ENCODE peak calls at places on chromosomes 6 and 20, in four cellular contexts. H is fibroblast of lung, N is fibroblast of the aortic adventitia, T is astrocyte of the spinal cord. Q is an unnamed sample.

GRCh38 chr6:20826378-20826777 is 292.1 kb downstream of the CDKAL1 start:
- DNase-seq in N (peak), H (peak), T (peak), Q (peak)

GRCh38 chr6:157538698-157539097 is 157.7 kb downstream of the ZDHHC14 start:
- DNase-seq in T (no peak), N (no peak), H (no peak), Q (no peak)

GRCh38 chr6:25050356-25050755 is 114.6 kb upstream of the RIPOR2 start:
- DNase-seq in H (peak), T (peak), N (peak), Q (peak)

GRCh38 chr6:108497883-108498282 is 62.8 kb upstream of the FOXO3 start:
- DNase-seq in T (peak), N (peak), H (peak), Q (peak)

GRCh38 chr6:165889636-165890403 is 226.8 kb upstream of the PDE10A start:
- DNase-seq in N (peak), H (peak), T (peak), Q (peak)

GRCh38 chr6:35686873-35687557 is 1.7 kb downstream of the FKBP5 start:
- DNase-seq in T (no peak), N (no peak), H (no peak), Q (no peak)

GRCh38 chr6:133641111-133641510 is 247.8 kb upstream of the TCF21 start:
- DNase-seq in N (no peak), H (peak), T (no peak), Q (no peak)

GRCh38 chr20:51044796-51045195 is 21.9 kb upstream of the KCNG1 start:
- DNase-seq in T (no peak), H (no peak), N (no peak), Q (no peak)

GRCh38 chr20:25230177-25230831 is 17.6 kb upstream of the PYGB start:
- DNase-seq in T (no peak), H (no peak), N (peak), Q (no peak)

GRCh38 chr6:116229287-116229913 is 24.5 kb downstream of the TSPYL4 start:
- DNase-seq in H (peak), N (peak), T (peak), Q (peak)

GRCh38 chr6:72905705-72906478 is 284.0 kb downstream of the KCNQ5 start:
- DNase-seq in N (no peak), T (no peak), H (no peak), Q (no peak)

GRCh38 chr20:324177-325042 is 942 bp upstream of the SOX12 start:
- DNase-seq in H (peak), T (peak), N (peak), Q (peak)

GRCh38 chr20:37401282-37401929 is 55.5 kb downstream of the SRC start:
- DNase-seq in H (no peak), T (no peak), N (no peak), Q (no peak)

GRCh38 chr6:41451515-41452163 is 94.5 kb upstream of the FOXP4 start:
- DNase-seq in H (no peak), N (peak), T (no peak), Q (peak)

GRCh38 chr6:132490024-132490423 is 22.9 kb downstream of the STX7 start:
- DNase-seq in N (peak), T (no peak), H (no peak), Q (peak)

GRCh38 chr6:105459884-105460283 is 57.0 kb upstream of the PREP start:
- DNase-seq in H (peak), T (peak), N (peak), Q (peak)

GRCh38 chr6:21263531-21264287 is 329.8 kb upstream of the SOX4 start:
- DNase-seq in N (no peak), H (peak), T (peak), Q (peak)

GRCh38 chr20:12199703-12200102 is 282.0 kb downstream of the BTBD3 start:
- DNase-seq in T (no peak), N (no peak), H (no peak), Q (no peak)
- H3K4me3 ChIP-seq in T (no peak), N (no peak), H (no peak), Q (no peak)

DNA sequence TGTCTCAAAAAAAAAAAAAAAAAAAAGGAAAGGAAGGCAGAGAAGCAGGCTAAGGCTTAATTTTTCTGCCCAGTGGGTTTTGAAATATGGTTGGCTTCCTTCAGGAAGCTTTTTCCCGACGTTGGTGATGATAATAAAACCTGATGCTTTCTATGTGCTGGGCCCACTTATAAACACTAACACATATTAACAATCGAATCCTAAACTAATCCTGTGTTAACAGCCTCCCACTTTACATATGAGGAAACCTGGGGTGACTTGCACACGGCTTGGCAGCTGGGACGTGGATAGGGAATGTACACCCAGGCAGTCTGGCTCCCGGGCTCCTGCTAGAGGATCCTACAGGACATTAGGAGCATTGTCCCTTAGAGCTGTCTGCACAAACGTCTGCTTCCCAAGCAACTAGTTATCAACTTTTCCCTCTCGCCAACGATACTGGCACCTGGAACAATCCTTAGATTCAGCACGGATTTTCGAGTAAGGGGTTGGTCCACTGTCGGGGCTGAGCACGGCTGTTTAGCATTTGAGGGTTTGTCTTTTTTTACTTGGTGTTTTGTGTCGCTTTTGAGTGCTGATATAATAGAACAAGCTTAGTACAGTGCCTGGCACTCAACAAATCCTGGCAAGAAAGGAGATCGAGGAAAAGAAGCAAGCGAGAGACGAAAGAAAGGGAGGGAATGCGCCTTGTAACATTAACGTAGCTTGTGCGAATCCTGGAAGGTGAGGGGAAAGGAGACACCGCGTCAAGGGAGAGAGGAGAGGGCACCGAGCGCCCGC is 622 bp upstream of the KIZ start:
- DNase-seq in T (no peak), H (peak), N (peak), Q (peak)
- TF ChIP-seq CTCF in T (no peak), H (no peak), N (peak), Q (peak)

DNA sequence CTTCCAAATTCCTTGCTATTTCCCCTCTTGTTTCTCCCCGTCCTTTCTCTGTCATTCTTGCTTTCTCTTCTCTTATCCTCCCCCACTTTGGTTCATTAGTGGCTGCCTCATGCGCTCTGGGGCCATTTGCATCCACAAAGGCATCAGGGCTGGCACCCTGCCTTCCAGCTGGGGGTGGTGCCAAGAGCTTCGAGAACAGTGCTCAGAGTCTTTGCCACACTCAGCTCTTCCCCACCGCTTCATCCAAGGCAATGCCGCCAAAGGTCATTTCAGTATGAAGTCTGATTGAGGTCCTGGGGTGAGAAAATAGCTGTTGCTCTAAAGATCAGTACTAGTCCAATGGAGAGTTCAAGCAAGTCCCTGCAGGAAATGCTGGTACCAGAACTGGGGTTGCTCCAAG is 22.7 kb downstream of the OLIG3 start:
- DNase-seq in N (no peak), T (no peak), H (no peak), Q (no peak)
- H3K4me3 ChIP-seq in N (no peak), T (no peak), H (no peak), Q (no peak)

GRCh38 chr20:38987777-38988176 is 25.6 kb downstream of the DHX35 start:
- DNase-seq in T (no peak), N (no peak), H (no peak), Q (no peak)

GRCh38 chr20:38990728-38991127 is 28.6 kb downstream of the DHX35 start:
- DNase-seq in H (no peak), N (no peak), T (no peak), Q (no peak)

GRCh38 chr20:38985603-38986170 is 23.5 kb downstream of the DHX35 start:
- DNase-seq in T (peak), N (peak), H (peak), Q (peak)

GRCh38 chr20:38985060-38985459 is 22.9 kb downstream of the DHX35 start:
- DNase-seq in T (no peak), N (no peak), H (no peak), Q (no peak)

DNA sequence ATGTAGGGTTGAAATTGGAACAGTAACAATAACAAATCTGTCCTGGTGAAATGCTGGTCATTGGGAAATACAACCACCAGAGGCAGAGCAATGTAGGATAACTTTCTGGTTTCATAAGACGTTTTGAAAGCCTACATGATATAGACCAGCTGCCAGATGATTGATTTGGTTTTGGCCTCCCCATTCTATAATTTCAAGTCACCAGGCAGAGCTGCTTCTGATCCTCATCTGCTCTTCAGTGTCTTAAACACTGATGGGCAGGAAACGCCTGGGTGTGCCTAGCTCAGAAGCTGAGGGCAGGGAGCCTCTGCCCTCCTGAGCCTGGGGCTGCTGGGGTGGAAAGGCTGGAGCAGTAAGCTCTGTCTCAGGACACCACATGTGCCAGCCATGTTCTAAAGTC is 24.5 kb downstream of the DHX35 start:
- DNase-seq in T (no peak), H (no peak), N (no peak), Q (peak)
- TF ChIP-seq CTCF in T (no peak), H (peak), N (no peak), Q (no peak)

GRCh38 chr6:88008821-88009220 is 38.8 kb upstream of the SPACA1 start:
- DNase-seq in T (peak), H (peak), N (no peak), Q (peak)

GRCh38 chr6:88013015-88013414 is 34.6 kb upstream of the SPACA1 start:
- DNase-seq in N (peak), H (no peak), T (no peak), Q (no peak)

GRCh38 chr6:88008411-88008810 is 39.2 kb upstream of the SPACA1 start:
- DNase-seq in N (no peak), H (peak), T (no peak), Q (no peak)

DNA sequence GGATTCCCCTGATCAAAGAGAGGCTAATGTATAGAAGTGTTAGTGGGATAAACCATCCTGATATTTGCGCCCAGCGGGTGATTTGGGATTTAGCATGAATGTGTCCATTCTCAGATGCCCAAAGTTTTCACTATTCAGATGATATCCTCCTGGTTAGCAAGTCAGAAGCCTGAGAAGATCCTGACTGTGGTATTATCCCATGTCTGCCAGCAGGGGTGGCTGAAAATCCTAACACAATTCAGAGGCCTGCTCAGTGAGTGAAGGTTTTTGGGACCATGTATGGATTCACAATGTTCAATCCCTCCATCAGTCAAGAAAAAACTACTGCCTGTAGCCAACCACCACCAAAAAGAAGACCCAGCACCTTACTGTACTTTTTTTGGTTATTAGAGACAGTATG is 34.1 kb upstream of the SPACA1 start:
- DNase-seq in N (no peak), T (no peak), H (no peak), Q (no peak)
- H3K4me3 ChIP-seq in N (no peak), T (no peak), H (no peak), Q (no peak)

DNA sequence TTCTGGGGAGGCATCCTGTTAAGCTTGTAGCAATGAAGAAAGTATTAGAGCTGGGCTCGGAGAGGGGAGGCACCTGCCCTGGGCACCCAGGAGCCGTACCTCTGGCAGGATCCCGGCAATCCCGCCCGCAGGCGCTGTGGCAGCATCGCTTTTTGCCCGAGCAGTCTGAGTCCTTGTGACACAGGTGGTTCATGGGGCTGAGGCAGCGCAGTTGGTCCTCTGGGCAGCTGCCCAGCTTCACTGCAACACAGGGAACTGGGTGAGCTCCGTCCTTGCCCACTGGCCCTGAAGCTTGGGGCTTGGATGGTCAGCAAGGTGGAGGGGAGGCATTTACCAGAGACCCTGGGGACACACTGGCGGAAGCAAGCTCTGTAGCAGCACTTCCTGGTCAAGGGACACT is 4.7 kb downstream of the WFDC5 start:
- DNase-seq in N (no peak), T (no peak), H (no peak), Q (no peak)
- TF ChIP-seq CTCF in N (no peak), T (no peak), H (no peak), Q (no peak)

GRCh38 chr6:4606681-4607025 is 169.6 kb upstream of the CDYL start:
- DNase-seq in T (no peak), N (no peak), H (no peak), Q (no peak)
- H3K4me3 ChIP-seq in T (no peak), N (no peak), H (no peak), Q (no peak)

DNA sequence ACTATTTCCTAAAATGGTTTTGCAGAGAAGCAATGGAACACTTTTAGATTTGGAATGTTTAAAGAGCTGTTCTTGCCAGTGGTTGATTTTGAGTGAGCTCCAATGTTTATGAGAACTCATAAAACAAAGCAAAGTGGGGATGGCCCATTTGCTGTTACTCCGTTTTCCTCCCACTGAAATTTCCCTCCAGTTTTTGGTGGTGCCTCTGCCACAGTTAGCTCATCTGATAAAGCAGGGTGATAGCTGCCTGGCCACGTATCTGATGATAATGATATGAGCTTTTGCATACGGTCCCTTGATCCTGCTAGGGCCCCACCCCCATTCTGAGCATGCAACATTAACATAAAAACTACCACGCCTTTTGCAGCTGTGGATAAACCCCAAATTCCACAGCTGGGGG is 10.4 kb downstream of the CD83 start:
- DNase-seq in H (no peak), T (no peak), N (no peak), Q (no peak)
- TF ChIP-seq CTCF in H (no peak), T (no peak), N (no peak), Q (no peak)

DNA sequence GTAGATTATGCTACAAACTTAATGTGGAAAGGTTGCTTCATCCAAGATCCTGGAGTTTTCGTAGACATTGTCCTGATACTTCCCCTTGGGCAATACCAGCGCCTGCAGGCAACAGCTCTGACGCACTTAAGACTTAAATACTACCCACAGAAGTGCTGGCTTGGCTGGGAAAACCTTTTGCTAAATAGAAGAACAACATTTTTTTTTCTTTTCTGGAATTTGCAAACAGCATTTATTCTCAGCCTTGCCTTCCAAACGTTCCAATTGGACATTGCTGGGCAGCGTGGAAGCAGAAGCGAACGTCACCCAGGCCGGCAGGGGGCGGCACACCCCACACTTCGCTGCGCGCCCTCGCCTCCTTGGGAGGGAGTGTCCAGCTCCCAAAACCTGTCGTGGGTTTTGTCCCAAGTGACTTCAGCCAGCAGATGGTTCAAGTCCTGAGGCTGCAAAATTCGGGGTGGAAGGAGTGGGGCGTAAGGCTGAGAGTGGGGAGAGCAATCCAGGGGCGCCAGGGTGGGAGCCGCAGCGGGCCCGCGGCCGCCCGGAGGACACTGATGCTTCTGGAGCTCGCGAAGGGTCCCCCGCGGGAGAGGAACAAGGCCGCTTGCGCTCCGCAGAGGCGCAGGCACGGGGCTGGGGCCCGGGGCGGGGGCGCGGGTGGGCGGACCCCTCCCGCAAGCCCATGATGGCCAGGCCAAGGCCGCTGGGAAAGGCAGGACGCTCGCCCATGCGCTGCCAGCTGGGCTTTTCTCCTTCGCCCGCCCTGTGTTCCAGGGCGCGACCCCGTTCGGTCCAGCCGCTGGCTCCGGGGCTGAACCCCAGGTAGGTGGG is 60.8 kb upstream of the MAP3K4 start:
- DNase-seq in H (peak), N (peak), T (peak), Q (peak)
- H3K4me3 ChIP-seq in H (peak), N (peak), T (peak), Q (peak)